ENCODE peak calls at places on chromosomes 2 and 18, in four cellular contexts. N is fibroblast of lung, C is IMR-90, P is SK-N-SH. V is an unnamed sample.
A peak's percentile ranks its signal among the peaks of the same experiment; 100 is the strongest.

GRCh38 chr2:202104286-202104870 is 31.3 kb downstream of the KIAA2012 start:
- DNase-seq in N (peak; percentile 50), C (peak; percentile 54), P (peak; percentile 31), V (peak; percentile 57)

GRCh38 chr18:79199691-79200374 is 130.6 kb downstream of the ATP9B start:
- DNase-seq in N (peak; percentile 66), C (peak; percentile 35), P (no peak), V (peak; percentile 76)

GRCh38 chr2:12816379-12817306 is 99.9 kb downstream of the TRIB2 start:
- DNase-seq in N (peak; percentile 87), C (peak; percentile 87), P (no peak), V (peak; percentile 69)

GRCh38 chr2:209472386-209472832 is 48.6 kb downstream of the MAP2 start:
- DNase-seq in N (peak; percentile 70), C (peak; percentile 69), P (no peak), V (peak; percentile 79)

GRCh38 chr2:112765251-112765650 is 842 bp upstream of the CKAP2L start:
- DNase-seq in N (no peak), C (no peak), P (no peak), V (no peak)

GRCh38 chr2:189783451-189783926 is 650 bp downstream of the ORMDL1 start:
- DNase-seq in N (peak; percentile 47), C (peak; percentile 49), P (peak; percentile 40), V (no peak)

GRCh38 chr2:234578389-234578788 is 81.5 kb upstream of the ARL4C start:
- DNase-seq in N (no peak), C (no peak), P (no peak), V (no peak)

GRCh38 chr2:106026271-106027190 is 167.6 kb downstream of the UXS1 start:
- DNase-seq in N (no peak), C (no peak), P (no peak), V (no peak)

GRCh38 chr2:237414056-237414661 is at the start of gene COL6A3:
- DNase-seq in N (peak; percentile 71), C (peak; percentile 98), P (no peak), V (no peak)

GRCh38 chr2:20171445-20171977 is 53.4 kb downstream of the SDC1 start:
- DNase-seq in N (no peak), C (no peak), P (peak; percentile 55), V (no peak)

GRCh38 chr2:144596074-144596871 is 76.4 kb upstream of the ZEB2 start:
- DNase-seq in N (peak; percentile 72), C (peak; percentile 69), P (peak; percentile 12), V (peak; percentile 37)

GRCh38 chr2:40168546-40168945 is 283.3 kb downstream of the SLC8A1 start:
- DNase-seq in N (no peak), C (no peak), P (no peak), V (no peak)

GRCh38 chr2:10158681-10159080 is 36.1 kb downstream of the RRM2 start:
- DNase-seq in N (no peak), C (no peak), P (no peak), V (no peak)

GRCh38 chr2:134295441-134295840 is 41.6 kb downstream of the MGAT5 start:
- DNase-seq in N (no peak), C (no peak), P (no peak), V (no peak)

GRCh38 chr2:3848776-3849175 is 145.4 kb downstream of the DCDC2C start:
- DNase-seq in N (no peak), C (no peak), P (no peak), V (no peak)

GRCh38 chr18:36561046-36561445 is 263.5 kb downstream of the FHOD3 start:
- DNase-seq in N (no peak), C (no peak), P (no peak), V (no peak)

GRCh38 chr2:15930589-15931513 is 9.5 kb upstream of the MYCN start:
- DNase-seq in N (no peak), C (no peak), P (no peak), V (no peak)

DNA sequence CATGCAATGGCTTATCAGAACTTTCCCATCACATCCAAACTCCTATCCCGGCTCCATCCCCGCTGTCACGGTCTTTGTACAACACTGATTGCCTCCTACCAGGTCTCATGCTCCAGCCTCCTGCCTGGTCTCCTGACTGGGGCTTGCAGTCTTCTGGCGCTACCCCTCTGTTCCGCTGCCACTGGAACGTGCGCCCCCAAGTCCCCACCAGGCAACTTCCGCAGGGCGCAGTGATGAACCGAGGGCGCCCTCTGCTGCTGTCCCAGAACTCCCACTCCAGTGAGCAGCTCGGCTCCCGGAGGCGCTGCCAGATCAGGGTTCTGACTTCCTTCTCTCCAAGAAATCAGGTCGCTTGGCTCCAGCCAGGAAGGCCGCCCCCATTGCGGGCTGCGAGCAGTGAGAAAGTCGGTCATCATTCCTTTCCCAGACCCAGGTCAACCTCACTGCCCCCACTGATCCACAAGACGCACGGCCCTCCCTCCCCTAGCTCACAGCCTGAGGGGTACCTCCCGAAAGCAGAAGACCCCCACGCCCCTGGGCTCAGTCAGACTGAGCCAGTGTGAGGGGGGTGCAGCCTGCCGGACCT is 43.9 kb upstream of the RAB11FIP5 start:
- DNase-seq in N (peak; percentile 61), C (peak; percentile 62), P (peak; percentile 83), V (peak; percentile 24)
- H3K4me2 ChIP-seq in N (peak overlapping the region; percentile 90), C (peak overlapping the region; percentile 75), P (peak overlapping the region; percentile 55), V (peak overlapping the region; percentile 58)

DNA sequence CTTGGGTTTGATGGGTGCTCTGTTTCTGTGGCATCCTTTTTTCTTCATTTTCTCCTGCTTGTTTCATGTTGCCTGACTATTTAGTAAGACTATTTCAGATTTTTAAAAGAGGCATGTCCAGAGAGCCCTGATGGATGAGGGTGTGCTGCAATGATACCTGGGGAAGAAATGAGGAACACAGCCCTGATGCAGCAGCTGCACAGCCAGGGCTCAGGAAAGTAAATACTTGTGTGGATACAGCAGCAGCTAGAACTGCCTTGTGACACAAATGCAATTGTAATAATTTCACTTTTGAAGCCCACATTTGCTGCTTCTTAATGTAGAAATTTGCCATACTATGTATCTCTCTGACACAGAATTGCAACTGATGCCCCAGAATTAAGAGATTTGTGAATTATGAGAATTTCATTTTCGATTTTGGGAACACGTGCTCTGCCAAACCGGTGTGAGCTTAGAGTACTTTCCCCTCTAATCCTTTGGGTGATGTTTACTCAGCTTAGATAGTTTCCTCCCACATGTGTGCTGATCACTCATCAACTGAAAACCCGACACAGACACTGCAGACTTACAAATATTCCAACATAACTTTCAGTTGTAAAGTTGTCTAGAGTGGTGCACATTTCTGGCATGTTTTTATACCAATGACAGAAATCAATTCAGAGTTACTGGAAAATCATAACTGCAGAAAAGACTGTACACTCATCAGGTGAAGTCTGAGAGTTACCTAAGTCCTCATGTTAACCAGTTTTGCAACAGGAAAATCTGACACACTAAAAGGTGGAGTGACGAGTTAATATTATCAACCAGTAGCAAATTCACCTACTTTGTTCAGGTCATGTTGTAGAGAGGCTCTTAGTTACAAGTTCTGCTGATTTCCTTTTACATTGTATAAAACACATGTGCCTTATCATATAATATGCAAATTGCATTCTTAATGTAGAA is 383.4 kb downstream of the CBLN2 start:
- DNase-seq in N (no peak), C (no peak), P (no peak), V (no peak)
- H3K4me1 ChIP-seq in N (no peaks in the 10 kb centered on the region), C (no peaks in the 10 kb centered on the region), P (no peaks in the 10 kb centered on the region), V (no peaks in the 10 kb centered on the region)

DNA sequence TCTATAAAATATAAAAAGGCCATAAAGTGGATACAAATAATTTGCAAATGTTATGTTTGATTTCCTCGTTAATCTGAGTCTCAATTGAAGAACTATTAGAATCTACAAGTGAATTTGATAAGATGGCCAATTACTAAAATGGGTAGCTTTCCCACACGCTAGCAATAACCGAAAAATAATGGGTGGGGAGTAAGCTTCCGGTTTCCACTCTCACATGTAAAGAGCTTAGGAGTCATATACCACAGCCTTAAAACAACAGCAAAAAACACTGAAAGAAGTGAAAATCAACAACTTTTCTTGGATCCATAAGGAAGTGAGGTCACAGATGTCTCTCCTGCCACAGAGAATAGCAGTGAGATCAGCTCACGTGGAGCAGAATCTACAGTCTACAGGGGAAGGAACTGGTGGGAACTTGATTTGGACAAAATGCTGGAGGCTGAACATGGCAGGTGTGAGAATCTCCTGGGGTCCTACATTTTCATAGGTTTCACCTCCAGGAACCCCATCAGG is 18.6 kb downstream of the THAP4 start:
- DNase-seq in N (no peak), C (no peak), P (no peak), V (no peak)
- H3K36me3 ChIP-seq in N (peaks cover 2% of the 10 kb centered on the region), C (peaks cover 9% of the 10 kb centered on the region), P (peaks cover 16% of the 10 kb centered on the region), V (peaks cover 3% of the 10 kb centered on the region)

GRCh38 chr2:226187126-226187525 is 612.5 kb downstream of the IRS1 start:
- DNase-seq in N (peak; percentile 63), C (no peak), P (no peak), V (no peak)
- H3K4me2 ChIP-seq in N (peak overlapping the region; percentile 33), C (peak overlapping the region; percentile 60), P (no peak overlapping the region), V (no peak overlapping the region)

GRCh38 chr2:43117521-43118143 is 108.8 kb downstream of the ZFP36L2 start:
- DNase-seq in N (no peak), C (no peak), P (no peak), V (no peak)

GRCh38 chr2:43115884-43116283 is 110.5 kb downstream of the ZFP36L2 start:
- DNase-seq in N (no peak), C (no peak), P (no peak), V (no peak)

GRCh38 chr2:43112155-43112554 is 114.3 kb downstream of the ZFP36L2 start:
- DNase-seq in N (no peak), C (no peak), P (no peak), V (no peak)

GRCh38 chr2:43116988-43117387 is 109.4 kb downstream of the ZFP36L2 start:
- DNase-seq in N (no peak), C (no peak), P (no peak), V (no peak)

DNA sequence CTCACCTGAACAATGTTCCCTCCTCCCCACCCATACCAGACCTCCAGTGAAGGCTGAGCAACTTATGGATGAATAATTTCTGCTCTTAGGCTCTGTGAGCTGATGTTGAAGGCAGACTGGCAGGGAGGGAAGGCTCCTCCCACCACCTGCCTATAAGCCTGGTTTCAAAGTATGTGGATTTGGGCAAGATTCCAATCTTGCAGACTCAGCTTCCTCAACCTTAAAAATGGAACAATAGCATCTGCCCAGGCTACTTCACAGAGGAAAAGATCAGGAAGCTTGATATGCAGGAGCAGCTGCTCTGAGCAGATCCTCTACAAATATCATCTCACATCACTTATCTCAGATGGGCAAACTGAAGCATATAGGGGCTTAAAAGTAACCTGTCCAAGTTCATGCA is 112.2 kb downstream of the ZFP36L2 start:
- DNase-seq in N (peak; percentile 65), C (peak; percentile 35), P (no peak), V (peak; percentile 85)
- H3K4me1 ChIP-seq in N (peaks cover 5% of the 10 kb centered on the region), C (peaks cover 11% of the 10 kb centered on the region), P (peaks cover 20% of the 10 kb centered on the region), V (peaks cover 16% of the 10 kb centered on the region)

GRCh38 chr18:21538230-21538629 is 62.3 kb downstream of the ESCO1 start:
- DNase-seq in N (peak; percentile 10), C (no peak), P (no peak), V (no peak)

GRCh38 chr18:21534327-21534726 is 66.2 kb downstream of the ESCO1 start:
- DNase-seq in N (no peak), C (peak; percentile 43), P (no peak), V (no peak)
- H3K36me3 ChIP-seq in N (no peaks in the 10 kb centered on the region), C (peaks cover 27% of the 10 kb centered on the region), P (peaks cover 59% of the 10 kb centered on the region), V (peaks cover 8% of the 10 kb centered on the region)

GRCh38 chr18:3661121-3661520 is 211.1 kb downstream of the TGIF1 start:
- DNase-seq in N (no peak), C (no peak), P (no peak), V (no peak)
- H3K4me2 ChIP-seq in N (no peak overlapping the region), C (no peak overlapping the region), P (no peak overlapping the region), V (no peak overlapping the region)